ENCODE peak calls at places on chromosomes 4 and X, in nine cellular contexts. S is body of pancreas; G is CD4-positive, CD25-positive, alpha-beta regulatory T cell; B is suprapubic skin; Y is left lung; I is keratinocyte; T is lung; R is CD8-positive, alpha-beta memory T cell; W is uterus. D is an unnamed sample.

GRCh38 chr4:1278336-1278670 is 11.4 kb upstream of the MAEA start:
- DNase-seq in S (no peak), G (no peak), B (no peak), Y (no peak), I (no peak), T (no peak), R (no peak), W (no peak), D (no peak)

GRCh38 chr4:40245794-40246546 is 49.1 kb downstream of the RHOH start:
- DNase-seq in S (no peak), G (no peak), B (no peak), Y (no peak), I (no peak), T (no peak), R (no peak), W (no peak), D (no peak)

GRCh38 chrX:111040377-111041017 is 55.5 kb upstream of the PAK3 start:
- DNase-seq in S (no peak), G (no peak), B (no peak), Y (no peak), I (no peak), T (no peak), R (no peak), W (no peak), D (no peak)

GRCh38 chr4:173525118-173526033 is 4.7 kb downstream of the HAND2 start:
- DNase-seq in S (no peak), G (no peak), B (no peak), Y (peak; percentile 77), I (no peak), T (no peak), R (no peak), W (peak; percentile 52), D (no peak)

GRCh38 chrX:53223955-53224859 is 800 bp downstream of the KDM5C start:
- DNase-seq in S (peak; percentile 13), G (peak; percentile 46), B (no peak), Y (peak; percentile 72), I (peak; percentile 19), T (no peak), R (peak; percentile 31), W (peak; percentile 22), D (peak; percentile 1)

GRCh38 chr4:184636144-184636543 is 13.1 kb downstream of the CASP3 start:
- DNase-seq in S (no peak), G (no peak), B (no peak), Y (no peak), I (no peak), T (no peak), R (no peak), W (no peak), D (no peak)

GRCh38 chr4:79148369-79148768 is 177.5 kb downstream of the NAA11 start:
- DNase-seq in S (no peak), G (no peak), B (no peak), Y (no peak), I (no peak), T (no peak), R (no peak), W (no peak), D (no peak)

GRCh38 chr4:123699823-123700822 is 303.5 kb downstream of the SPRY1 start:
- DNase-seq in S (no peak), G (no peak), B (no peak), Y (no peak), I (no peak), T (no peak), R (no peak), W (no peak), D (no peak)

GRCh38 chr4:168388890-168389289 is 70.3 kb upstream of the DDX60 start:
- DNase-seq in S (no peak), G (no peak), B (no peak), Y (no peak), I (peak; percentile 21), T (no peak), R (no peak), W (no peak), D (no peak)

GRCh38 chr4:177427097-177427665 is 15.1 kb downstream of the AGA start:
- DNase-seq in S (no peak), G (no peak), B (no peak), Y (no peak), I (no peak), T (no peak), R (no peak), W (no peak), D (no peak)

GRCh38 chrX:134654398-134655012 is 3.8 kb downstream of the PLAC1 start:
- DNase-seq in S (no peak), G (no peak), B (no peak), Y (no peak), I (no peak), T (no peak), R (no peak), W (no peak), D (no peak)

GRCh38 chr4:120731561-120731960 is 191.0 kb downstream of the PRDM5 start:
- DNase-seq in S (no peak), G (no peak), B (no peak), Y (no peak), I (no peak), T (no peak), R (no peak), W (no peak), D (no peak)

GRCh38 chr4:150217192-150217591 is 138.9 kb downstream of the DCLK2 start:
- DNase-seq in S (no peak), G (no peak), B (no peak), Y (no peak), I (no peak), T (no peak), R (no peak), W (no peak), D (no peak)

GRCh38 chrX:40975951-40976350 is 109.3 kb upstream of the USP9X start:
- DNase-seq in S (no peak), G (no peak), B (no peak), Y (no peak), I (no peak), T (no peak), R (no peak), W (no peak), D (no peak)

GRCh38 chr4:40122941-40123340 is 66.3 kb downstream of the N4BP2 start:
- DNase-seq in S (no peak), G (no peak), B (no peak), Y (no peak), I (no peak), T (no peak), R (no peak), W (no peak), D (no peak)

GRCh38 chrX:138946941-138947340 is 235.4 kb upstream of the FGF13 start:
- DNase-seq in S (no peak), G (no peak), B (no peak), Y (no peak), I (no peak), T (no peak), R (no peak), W (no peak), D (no peak)

GRCh38 chrX:156000361-156000926 is 2.9 kb downstream of the IL9R start:
- DNase-seq in S (no peak), G (no peak), B (no peak), Y (no peak), I (peak; percentile 41), T (no peak), R (no peak), W (no peak), D (peak; percentile 30)
- H3K9me3 ChIP-seq in S (no peaks in the 10 kb centered on the region), G (no peaks in the 10 kb centered on the region), B (no peaks in the 10 kb centered on the region), Y (no peaks in the 10 kb centered on the region), I (no peaks in the 10 kb centered on the region), T (no peaks in the 10 kb centered on the region), R (no peaks in the 10 kb centered on the region), W (no peaks in the 10 kb centered on the region), D (no peaks in the 10 kb centered on the region)

GRCh38 chr4:114599231-114600065 is 841 bp downstream of the UGT8 start:
- DNase-seq in S (peak; percentile 46), G (no peak), B (no peak), Y (peak; percentile 74), I (no peak), T (no peak), R (no peak), W (no peak), D (no peak)
- H3K4me3 ChIP-seq in S (peak overlapping the region; percentile 66), G (no peak overlapping the region), B (peak overlapping the region; percentile 50), Y (peak overlapping the region; percentile 27), I (peak overlapping the region; percentile 62), T (peak overlapping the region; percentile 26), R (no peak overlapping the region), W (peak overlapping the region; percentile 41), D (no peak overlapping the region)

DNA sequence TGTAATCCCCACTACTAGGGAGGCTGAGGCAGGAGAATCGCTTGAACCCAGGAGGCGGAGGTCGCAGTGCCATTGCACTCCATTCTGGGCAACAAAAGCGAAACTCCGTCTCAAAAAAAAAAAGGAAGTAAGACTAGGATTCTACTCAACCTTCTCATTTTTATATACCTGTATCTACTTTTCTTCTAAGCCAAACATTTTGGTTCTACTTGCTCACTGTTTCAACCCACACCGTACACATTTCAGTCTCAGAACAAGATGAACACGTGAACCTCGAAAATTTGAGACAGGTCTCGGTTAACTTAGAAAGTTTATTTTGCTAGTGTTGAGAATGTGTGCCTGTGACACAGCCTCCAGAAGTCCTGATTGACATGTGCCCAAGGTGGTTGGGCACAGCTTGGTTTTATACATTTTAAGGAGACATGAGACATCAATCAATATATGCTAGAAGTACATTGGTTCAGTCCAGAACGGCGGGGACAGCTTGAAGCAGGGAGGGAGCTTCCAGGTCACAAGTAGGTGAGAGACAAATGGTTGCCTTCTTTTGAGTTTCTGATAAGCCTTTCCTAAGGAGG is 3.7 kb downstream of the ADD1 start:
- DNase-seq in S (no peak), G (no peak), B (no peak), Y (no peak), I (no peak), T (no peak), R (no peak), W (no peak), D (no peak)
- H3K27ac ChIP-seq in S (peak overlapping the region; percentile 69), G (no peak overlapping the region), B (no peak overlapping the region), Y (peak overlapping the region; percentile 33), I (no peak overlapping the region), T (peak overlapping the region; percentile 18), R (no peak overlapping the region), W (no peak overlapping the region), D (no peak overlapping the region)

DNA sequence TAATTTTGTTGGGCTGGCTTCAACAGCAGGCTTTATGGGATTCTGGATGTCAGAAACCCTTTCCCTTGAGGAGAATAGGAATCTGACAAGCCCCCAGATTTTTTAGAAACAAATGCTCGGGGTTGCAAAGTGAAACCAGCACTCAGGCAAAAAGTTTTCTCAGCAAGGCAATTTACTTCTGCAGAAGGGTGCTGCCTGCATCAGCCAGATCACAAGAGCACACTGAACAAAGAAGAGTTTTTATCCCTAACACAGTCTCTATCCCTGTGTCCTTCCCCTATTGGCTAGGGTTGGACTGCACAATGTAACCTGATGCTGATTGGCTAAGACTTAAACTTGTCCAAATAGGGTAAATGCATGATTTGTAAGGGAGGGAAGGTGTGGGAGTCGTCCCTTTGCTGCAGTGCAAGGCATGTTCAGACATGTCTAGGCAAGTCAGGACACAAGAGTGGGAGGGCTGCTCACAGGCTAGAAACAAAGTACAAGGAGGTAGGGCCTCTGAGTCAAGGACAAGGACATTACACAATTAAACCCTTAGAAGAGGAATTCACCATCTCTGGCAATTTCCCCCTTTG is 175.8 kb downstream of the CCNG2 start:
- DNase-seq in S (no peak), G (no peak), B (no peak), Y (no peak), I (no peak), T (no peak), R (no peak), W (no peak), D (no peak)
- H3K9me3 ChIP-seq in S (no peaks in the 10 kb centered on the region), G (peaks cover 30% of the 10 kb centered on the region), B (peaks cover 26% of the 10 kb centered on the region), Y (peaks cover 33% of the 10 kb centered on the region), I (peaks cover 23% of the 10 kb centered on the region), T (peaks cover 8% of the 10 kb centered on the region), R (no peaks in the 10 kb centered on the region), W (peaks cover 6% of the 10 kb centered on the region), D (no peaks in the 10 kb centered on the region)

GRCh38 chrX:50627696-50628095 is 157.1 kb upstream of the DGKK start:
- DNase-seq in S (no peak), G (no peak), B (no peak), Y (no peak), I (no peak), T (no peak), R (no peak), W (no peak), D (no peak)
- H3K4me3 ChIP-seq in S (no peak overlapping the region), G (no peak overlapping the region), B (no peak overlapping the region), Y (no peak overlapping the region), I (no peak overlapping the region), T (no peak overlapping the region), R (no peak overlapping the region), W (no peak overlapping the region), D (no peak overlapping the region)